ENCODE peak calls at places on chromosomes 7 and 10, in six cellular contexts. One of them, this sample, is unnamed.

GRCh38 chr7:17947606-17948005 is 7.3 kb upstream of the SNX13 start:
- DNase-seq in naive B cell: no peak
- DNase-seq in testis: no peak
- DNase-seq in endothelial cell: no peak
- DNase-seq in BE2C: no peak
- DNase-seq in NCI-H1417: no peak
- DNase-seq in this sample: no peak

GRCh38 chr10:19788075-19788686 is 28.1 kb upstream of the PLXDC2 start:
- DNase-seq in naive B cell: no peak
- DNase-seq in testis: peak; percentile 76
- DNase-seq in endothelial cell: peak; percentile 42
- DNase-seq in BE2C: peak; percentile 43
- DNase-seq in NCI-H1417: peak; percentile 52
- DNase-seq in this sample: peak; percentile 8

GRCh38 chr10:98170249-98171117 is 36.0 kb downstream of the R3HCC1L start:
- DNase-seq in naive B cell: peak; percentile 8
- DNase-seq in testis: peak; percentile 52
- DNase-seq in endothelial cell: peak; percentile 55
- DNase-seq in BE2C: peak; percentile 61
- DNase-seq in NCI-H1417: peak; percentile 68
- DNase-seq in this sample: peak; percentile 30

GRCh38 chr10:110399163-110400094 is 94.7 kb upstream of the SMNDC1 start:
- DNase-seq in naive B cell: no peak
- DNase-seq in testis: peak; percentile 48
- DNase-seq in endothelial cell: no peak
- DNase-seq in BE2C: no peak
- DNase-seq in NCI-H1417: no peak
- DNase-seq in this sample: peak; percentile 91

GRCh38 chr7:1432411-1433082 is 26.7 kb downstream of the MICALL2 start:
- DNase-seq in naive B cell: peak; percentile 62
- DNase-seq in testis: peak; percentile 77
- DNase-seq in endothelial cell: peak; percentile 89
- DNase-seq in BE2C: peak; percentile 80
- DNase-seq in NCI-H1417: peak; percentile 80
- DNase-seq in this sample: peak; percentile 80

GRCh38 chr10:14453593-14453992 is 122.9 kb upstream of the FRMD4A start:
- DNase-seq in naive B cell: no peak
- DNase-seq in testis: no peak
- DNase-seq in endothelial cell: no peak
- DNase-seq in BE2C: no peak
- DNase-seq in NCI-H1417: no peak
- DNase-seq in this sample: no peak

GRCh38 chr10:7069706-7070105 is 341.1 kb downstream of the SFMBT2 start:
- DNase-seq in naive B cell: no peak
- DNase-seq in testis: no peak
- DNase-seq in endothelial cell: no peak
- DNase-seq in BE2C: no peak
- DNase-seq in NCI-H1417: no peak
- DNase-seq in this sample: no peak

GRCh38 chr7:20214787-20215669 is 2.2 kb downstream of the MACC1 start:
- DNase-seq in naive B cell: no peak
- DNase-seq in testis: no peak
- DNase-seq in endothelial cell: no peak
- DNase-seq in BE2C: no peak
- DNase-seq in NCI-H1417: no peak
- DNase-seq in this sample: no peak

GRCh38 chr7:95628831-95629439 is 32.6 kb upstream of the PDK4 start:
- DNase-seq in naive B cell: no peak
- DNase-seq in testis: no peak
- DNase-seq in endothelial cell: no peak
- DNase-seq in BE2C: no peak
- DNase-seq in NCI-H1417: peak; percentile 25
- DNase-seq in this sample: no peak

GRCh38 chr10:53487019-53487983 is 714.7 kb upstream of the MBL2 start:
- DNase-seq in naive B cell: no peak
- DNase-seq in testis: no peak
- DNase-seq in endothelial cell: no peak
- DNase-seq in BE2C: peak; percentile 8
- DNase-seq in NCI-H1417: no peak
- DNase-seq in this sample: no peak

GRCh38 chr7:143318661-143319060 is 2.8 kb downstream of the CLCN1 start:
- DNase-seq in naive B cell: no peak
- DNase-seq in testis: no peak
- DNase-seq in endothelial cell: no peak
- DNase-seq in BE2C: no peak
- DNase-seq in NCI-H1417: no peak
- DNase-seq in this sample: peak; percentile 73

This sample was measured in hepatic stellate cell.